ENCODE peak calls at places on chromosomes 11 and 22, in six cellular contexts. One of them, this sample, is unnamed.

GRCh38 chr22:29314537-29315285 is 786 bp downstream of the RASL10A start:
- DNase-seq in upper lobe of left lung: no peak
- DNase-seq in tibial artery: peak; percentile 64
- DNase-seq in SJSA1: no peak
- DNase-seq in pancreas: no peak
- DNase-seq in mesendoderm: no peak
- DNase-seq in this sample: no peak

GRCh38 chr11:126233391-126233790 is 21.8 kb downstream of the FAM118B start:
- DNase-seq in upper lobe of left lung: no peak
- DNase-seq in tibial artery: no peak
- DNase-seq in SJSA1: no peak
- DNase-seq in pancreas: no peak
- DNase-seq in mesendoderm: no peak
- DNase-seq in this sample: no peak

GRCh38 chr11:113106507-113106906 is 145.3 kb downstream of the NCAM1 start:
- DNase-seq in upper lobe of left lung: no peak
- DNase-seq in tibial artery: no peak
- DNase-seq in SJSA1: peak; percentile 82
- DNase-seq in pancreas: no peak
- DNase-seq in mesendoderm: no peak
- DNase-seq in this sample: no peak

GRCh38 chr11:108019870-108020540 is 11.3 kb downstream of the CUL5 start:
- DNase-seq in upper lobe of left lung: no peak
- DNase-seq in tibial artery: no peak
- DNase-seq in SJSA1: no peak
- DNase-seq in pancreas: no peak
- DNase-seq in mesendoderm: peak; percentile 46
- DNase-seq in this sample: no peak

GRCh38 chr11:64477675-64478074 is 113.3 kb upstream of the SLC22A12 start:
- DNase-seq in upper lobe of left lung: no peak
- DNase-seq in tibial artery: no peak
- DNase-seq in SJSA1: no peak
- DNase-seq in pancreas: no peak
- DNase-seq in mesendoderm: no peak
- DNase-seq in this sample: no peak

GRCh38 chr22:27673839-27674238 is 127.7 kb downstream of the MN1 start:
- DNase-seq in upper lobe of left lung: no peak
- DNase-seq in tibial artery: no peak
- DNase-seq in SJSA1: no peak
- DNase-seq in pancreas: peak; percentile 69
- DNase-seq in mesendoderm: no peak
- DNase-seq in this sample: no peak

GRCh38 chr22:46693634-46694422 is 44.2 kb downstream of the CERK start:
- DNase-seq in upper lobe of left lung: no peak
- DNase-seq in tibial artery: no peak
- DNase-seq in SJSA1: no peak
- DNase-seq in pancreas: no peak
- DNase-seq in mesendoderm: no peak
- DNase-seq in this sample: no peak

GRCh38 chr11:63845305-63845704 is 6.4 kb downstream of the MARK2 start:
- DNase-seq in upper lobe of left lung: no peak
- DNase-seq in tibial artery: no peak
- DNase-seq in SJSA1: peak; percentile 38
- DNase-seq in pancreas: no peak
- DNase-seq in mesendoderm: peak; percentile 64
- DNase-seq in this sample: no peak

GRCh38 chr22:23183107-23183698 is 2.9 kb downstream of the BCR start:
- DNase-seq in upper lobe of left lung: peak; percentile 75
- DNase-seq in tibial artery: peak; percentile 85
- DNase-seq in SJSA1: no peak
- DNase-seq in pancreas: peak; percentile 56
- DNase-seq in mesendoderm: peak; percentile 94
- DNase-seq in this sample: no peak

GRCh38 chr11:73551697-73552096 is 46.2 kb downstream of the FAM168A start:
- DNase-seq in upper lobe of left lung: no peak
- DNase-seq in tibial artery: no peak
- DNase-seq in SJSA1: no peak
- DNase-seq in pancreas: no peak
- DNase-seq in mesendoderm: no peak
- DNase-seq in this sample: no peak

GRCh38 chr11:69380451-69380901 is 86.5 kb downstream of the MYEOV start:
- DNase-seq in upper lobe of left lung: no peak
- DNase-seq in tibial artery: peak; percentile 40
- DNase-seq in SJSA1: no peak
- DNase-seq in pancreas: no peak
- DNase-seq in mesendoderm: no peak
- DNase-seq in this sample: no peak

GRCh38 chr22:36733271-36733670 is 29.7 kb upstream of the CACNG2 start:
- DNase-seq in upper lobe of left lung: no peak
- DNase-seq in tibial artery: peak; percentile 13
- DNase-seq in SJSA1: no peak
- DNase-seq in pancreas: no peak
- DNase-seq in mesendoderm: no peak
- DNase-seq in this sample: no peak

GRCh38 chr11:128806496-128807261 is 60.4 kb downstream of the KCNJ1 start:
- DNase-seq in upper lobe of left lung: no peak
- DNase-seq in tibial artery: no peak
- DNase-seq in SJSA1: no peak
- DNase-seq in pancreas: no peak
- DNase-seq in mesendoderm: no peak
- DNase-seq in this sample: no peak

GRCh38 chr11:88631497-88631896 is 294.0 kb upstream of the CTSC start:
- DNase-seq in upper lobe of left lung: no peak
- DNase-seq in tibial artery: no peak
- DNase-seq in SJSA1: no peak
- DNase-seq in pancreas: no peak
- DNase-seq in mesendoderm: peak; percentile 70
- DNase-seq in this sample: no peak

GRCh38 chr22:19448076-19448607 is 631 bp upstream of the C22orf39 start:
- DNase-seq in upper lobe of left lung: peak; percentile 48
- DNase-seq in tibial artery: no peak
- DNase-seq in SJSA1: no peak
- DNase-seq in pancreas: no peak
- DNase-seq in mesendoderm: peak; percentile 82
- DNase-seq in this sample: no peak

GRCh38 chr22:22916215-22916951 is 28.8 kb downstream of the IGLL5 start:
- DNase-seq in upper lobe of left lung: no peak
- DNase-seq in tibial artery: no peak
- DNase-seq in SJSA1: no peak
- DNase-seq in pancreas: no peak
- DNase-seq in mesendoderm: no peak
- DNase-seq in this sample: no peak

GRCh38 chr11:19493446-19493845 is 219.2 kb upstream of the NAV2 start:
- DNase-seq in upper lobe of left lung: no peak
- DNase-seq in tibial artery: no peak
- DNase-seq in SJSA1: no peak
- DNase-seq in pancreas: no peak
- DNase-seq in mesendoderm: peak; percentile 13
- DNase-seq in this sample: no peak

GRCh38 chr22:41922940-41923594 is 3.5 kb downstream of the TNFRSF13C start:
- DNase-seq in upper lobe of left lung: no peak
- DNase-seq in tibial artery: no peak
- DNase-seq in SJSA1: no peak
- DNase-seq in pancreas: no peak
- DNase-seq in mesendoderm: no peak
- DNase-seq in this sample: no peak

GRCh38 chr11:30370164-30370563 is 47.3 kb downstream of the ARL14EP start:
- DNase-seq in upper lobe of left lung: no peak
- DNase-seq in tibial artery: no peak
- DNase-seq in SJSA1: no peak
- DNase-seq in pancreas: no peak
- DNase-seq in mesendoderm: no peak
- DNase-seq in this sample: no peak

GRCh38 chr11:6405039-6405667 is 13.7 kb downstream of the APBB1 start:
- DNase-seq in upper lobe of left lung: no peak
- DNase-seq in tibial artery: no peak
- DNase-seq in SJSA1: no peak
- DNase-seq in pancreas: no peak
- DNase-seq in mesendoderm: peak; percentile 90
- DNase-seq in this sample: no peak

GRCh38 chr11:12392672-12393071 is 15.3 kb downstream of the PARVA start:
- DNase-seq in upper lobe of left lung: no peak
- DNase-seq in tibial artery: no peak
- DNase-seq in SJSA1: no peak
- DNase-seq in pancreas: no peak
- DNase-seq in mesendoderm: no peak
- DNase-seq in this sample: no peak

GRCh38 chr11:71446942-71447688 is 1.1 kb downstream of the DHCR7 start:
- DNase-seq in upper lobe of left lung: peak; percentile 58
- DNase-seq in tibial artery: peak; percentile 65
- DNase-seq in SJSA1: no peak
- DNase-seq in pancreas: no peak
- DNase-seq in mesendoderm: peak; percentile 23
- DNase-seq in this sample: no peak

GRCh38 chr11:42200311-42200710 is 740.9 kb upstream of the LRRC4C start:
- DNase-seq in upper lobe of left lung: no peak
- DNase-seq in tibial artery: no peak
- DNase-seq in SJSA1: no peak
- DNase-seq in pancreas: no peak
- DNase-seq in mesendoderm: no peak
- DNase-seq in this sample: no peak

GRCh38 chr11:68051191-68052136 is 12.6 kb downstream of the TCIRG1 start:
- DNase-seq in upper lobe of left lung: no peak
- DNase-seq in tibial artery: no peak
- DNase-seq in SJSA1: no peak
- DNase-seq in pancreas: peak; percentile 48
- DNase-seq in mesendoderm: peak; percentile 23
- DNase-seq in this sample: no peak

DNA sequence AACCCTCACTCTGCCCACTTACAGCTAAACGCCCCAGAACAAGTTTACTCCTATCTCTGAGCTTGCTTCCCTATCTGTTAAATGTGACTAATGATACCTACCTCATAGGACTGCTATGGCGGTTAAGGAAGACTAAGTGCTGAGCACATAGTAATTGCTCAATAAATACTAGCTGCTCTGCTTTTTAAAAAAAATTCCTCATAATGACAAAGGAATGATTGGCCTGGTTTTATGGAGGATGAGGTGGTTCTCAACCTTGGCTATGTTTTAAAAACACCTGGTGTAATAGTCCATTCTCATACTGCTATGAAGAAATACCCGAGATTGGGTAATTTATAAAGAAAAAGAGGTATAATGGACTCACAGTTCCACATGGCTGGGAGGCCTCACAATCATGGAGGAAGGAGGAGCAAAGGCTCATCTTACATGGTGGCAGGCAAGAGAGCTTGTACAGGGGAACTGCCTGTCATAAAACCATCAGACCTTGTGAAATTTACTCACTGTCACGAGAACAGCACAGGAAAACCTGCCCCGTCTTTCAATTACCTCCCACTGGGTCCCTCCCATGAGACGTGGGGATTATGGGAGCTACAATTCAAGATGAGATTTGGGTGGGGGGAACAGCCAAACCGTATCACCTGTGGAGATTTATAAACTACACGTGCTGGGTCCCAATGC is 127.2 kb upstream of the SYT13 start:
- DNase-seq in upper lobe of left lung: no peak
- DNase-seq in tibial artery: no peak
- DNase-seq in SJSA1: no peak
- DNase-seq in pancreas: no peak
- DNase-seq in mesendoderm: no peak
- DNase-seq in this sample: no peak
- H3K27me3 ChIP-seq in upper lobe of left lung: no peaks in the 10 kb centered on the region
- H3K27me3 ChIP-seq in tibial artery: no peaks in the 10 kb centered on the region
- H3K27me3 ChIP-seq in SJSA1: peaks cover 10% of the 10 kb centered on the region
- H3K27me3 ChIP-seq in pancreas: no peaks in the 10 kb centered on the region
- H3K27me3 ChIP-seq in mesendoderm: no peaks in the 10 kb centered on the region
- H3K27me3 ChIP-seq in this sample: peaks cover 11% of the 10 kb centered on the region

DNA sequence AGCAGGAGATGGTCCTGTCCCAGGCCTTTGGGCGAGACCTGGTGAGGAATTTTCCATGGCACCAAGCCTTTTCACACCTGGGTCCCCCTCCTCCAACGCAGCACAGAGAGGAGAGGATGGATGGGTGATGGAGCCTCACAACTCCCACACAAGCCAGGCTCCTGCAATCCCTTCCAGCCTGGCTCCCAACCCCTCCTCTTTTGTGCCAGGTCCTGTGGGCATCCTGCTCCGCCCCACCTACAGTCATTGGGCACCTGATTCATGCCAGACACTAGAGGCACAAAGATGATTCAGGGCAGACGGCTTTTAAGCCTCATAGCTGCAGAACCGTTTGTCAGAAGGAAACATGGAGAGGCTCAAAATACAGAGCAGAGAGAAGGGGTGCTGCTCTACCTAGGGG is 16.1 kb upstream of the MYRF start:
- DNase-seq in upper lobe of left lung: no peak
- DNase-seq in tibial artery: no peak
- DNase-seq in SJSA1: no peak
- DNase-seq in pancreas: no peak
- DNase-seq in mesendoderm: no peak
- DNase-seq in this sample: no peak
- H3K36me3 ChIP-seq in upper lobe of left lung: no peaks in the 10 kb centered on the region
- H3K36me3 ChIP-seq in tibial artery: peaks cover 65% of the 10 kb centered on the region
- H3K36me3 ChIP-seq in SJSA1: peaks cover 29% of the 10 kb centered on the region
- H3K36me3 ChIP-seq in pancreas: no peaks in the 10 kb centered on the region
- H3K36me3 ChIP-seq in mesendoderm: no peaks in the 10 kb centered on the region
- H3K36me3 ChIP-seq in this sample: no peaks in the 10 kb centered on the region

DNA sequence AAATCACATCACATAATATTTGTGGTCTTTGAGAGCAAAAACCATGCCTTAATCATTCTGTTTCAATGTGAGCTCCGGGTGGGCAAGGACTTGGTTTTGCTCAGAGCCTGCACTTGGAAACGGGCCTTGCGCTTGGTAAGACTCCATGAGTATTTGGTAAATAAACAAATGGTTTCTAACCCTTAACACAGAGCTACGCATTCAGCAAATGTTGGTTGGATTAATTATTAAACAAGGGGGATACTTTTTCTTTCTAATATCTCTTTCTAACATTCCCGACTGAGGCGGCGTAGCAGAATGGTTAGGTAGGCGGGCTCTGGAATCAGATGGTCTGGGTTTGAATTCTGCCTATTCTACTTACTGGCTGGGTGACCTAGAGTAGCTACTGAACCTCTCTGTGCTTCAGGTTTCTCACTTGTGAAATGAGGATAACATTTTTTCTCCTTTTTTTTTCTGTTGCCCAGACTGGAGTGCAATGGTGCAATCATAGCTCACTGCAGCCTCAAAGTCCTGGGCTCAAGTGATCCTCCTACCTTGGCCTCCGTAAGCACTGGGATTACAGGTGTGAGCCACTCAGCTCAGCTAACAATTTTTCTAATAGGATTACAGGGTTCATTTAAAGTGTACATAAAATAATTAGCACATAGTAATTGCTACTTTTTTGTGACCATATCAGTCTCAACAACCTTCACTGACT is 3.4 kb upstream of the FAM83F start:
- DNase-seq in upper lobe of left lung: no peak
- DNase-seq in tibial artery: no peak
- DNase-seq in SJSA1: no peak
- DNase-seq in pancreas: no peak
- DNase-seq in mesendoderm: peak; percentile 27
- DNase-seq in this sample: no peak
- H3K27me3 ChIP-seq in upper lobe of left lung: peaks cover 27% of the 10 kb centered on the region
- H3K27me3 ChIP-seq in tibial artery: no peaks in the 10 kb centered on the region
- H3K27me3 ChIP-seq in SJSA1: no peaks in the 10 kb centered on the region
- H3K27me3 ChIP-seq in pancreas: no peaks in the 10 kb centered on the region
- H3K27me3 ChIP-seq in mesendoderm: no peaks in the 10 kb centered on the region
- H3K27me3 ChIP-seq in this sample: peaks cover 10% of the 10 kb centered on the region

DNA sequence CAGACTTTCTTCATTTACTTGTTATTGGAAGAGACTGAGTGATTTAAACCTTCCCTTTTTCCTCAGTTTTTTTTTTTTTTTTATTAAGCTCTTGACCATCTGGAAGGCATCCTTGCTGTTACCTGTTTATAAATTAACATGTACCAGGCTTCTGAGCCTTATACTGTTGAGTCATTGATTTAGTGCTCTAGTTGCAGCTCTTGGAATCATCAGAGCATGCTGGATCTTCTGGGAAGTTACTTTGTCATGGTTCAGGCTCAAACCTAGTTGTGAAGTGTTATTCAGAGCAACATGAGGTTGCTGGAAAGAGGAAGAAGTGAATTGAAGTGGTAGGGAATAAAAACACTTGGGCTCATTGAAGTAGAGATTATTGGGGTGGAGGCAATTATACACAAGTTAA is 6.3 kb downstream of the ZDHHC5 start:
- DNase-seq in upper lobe of left lung: no peak
- DNase-seq in tibial artery: no peak
- DNase-seq in SJSA1: no peak
- DNase-seq in pancreas: no peak
- DNase-seq in mesendoderm: no peak
- DNase-seq in this sample: no peak
- H3K36me3 ChIP-seq in upper lobe of left lung: peaks cover 30% of the 10 kb centered on the region
- H3K36me3 ChIP-seq in tibial artery: peaks cover 40% of the 10 kb centered on the region
- H3K36me3 ChIP-seq in SJSA1: peaks cover 72% of the 10 kb centered on the region
- H3K36me3 ChIP-seq in pancreas: no peaks in the 10 kb centered on the region
- H3K36me3 ChIP-seq in mesendoderm: no peaks in the 10 kb centered on the region
- H3K36me3 ChIP-seq in this sample: peaks cover 40% of the 10 kb centered on the region